ENCODE peak calls at places on chromosomes 13 and 19, in nine cellular contexts. One of them, this sample, is unnamed.

GRCh38 chr19:27740396-27740795 is 1472.6 kb downstream of the UQCRFS1 start:
- DNase-seq in IMR-90: no peak
- DNase-seq in brain microvascular endothelial cell: no peak
- DNase-seq in hypothalamus: no peak
- DNase-seq in effector memory CD4-positive, alpha-beta T cell: no peak
- DNase-seq in AG08395: no peak
- DNase-seq in stimulated activated CD4-positive, alpha-beta T cell treated with anti-CD3 and anti-CD28 coated beads, TNF-alpha, amount 100 ng/mL, for 1 hour: no peak
- DNase-seq in suprapubic skin: peak
- DNase-seq in SW 1271: no peak
- DNase-seq in this sample: no peak

GRCh38 chr13:41608779-41609178 is 151.4 kb downstream of the RGCC start:
- DNase-seq in IMR-90: peak
- DNase-seq in brain microvascular endothelial cell: no peak
- DNase-seq in hypothalamus: no peak
- DNase-seq in effector memory CD4-positive, alpha-beta T cell: no peak
- DNase-seq in AG08395: no peak
- DNase-seq in stimulated activated CD4-positive, alpha-beta T cell treated with anti-CD3 and anti-CD28 coated beads, TNF-alpha, amount 100 ng/mL, for 1 hour: no peak
- DNase-seq in suprapubic skin: no peak
- DNase-seq in SW 1271: no peak
- DNase-seq in this sample: no peak

GRCh38 chr13:98105929-98106336 is 37.0 kb upstream of the FARP1 start:
- DNase-seq in IMR-90: peak
- DNase-seq in brain microvascular endothelial cell: peak
- DNase-seq in hypothalamus: no peak
- DNase-seq in effector memory CD4-positive, alpha-beta T cell: no peak
- DNase-seq in AG08395: peak
- DNase-seq in stimulated activated CD4-positive, alpha-beta T cell treated with anti-CD3 and anti-CD28 coated beads, TNF-alpha, amount 100 ng/mL, for 1 hour: no peak
- DNase-seq in suprapubic skin: no peak
- DNase-seq in SW 1271: no peak
- DNase-seq in this sample: no peak

GRCh38 chr13:52446265-52446664 is 4.2 kb downstream of the VPS36 start:
- DNase-seq in IMR-90: no peak
- DNase-seq in brain microvascular endothelial cell: no peak
- DNase-seq in hypothalamus: no peak
- DNase-seq in effector memory CD4-positive, alpha-beta T cell: no peak
- DNase-seq in AG08395: no peak
- DNase-seq in stimulated activated CD4-positive, alpha-beta T cell treated with anti-CD3 and anti-CD28 coated beads, TNF-alpha, amount 100 ng/mL, for 1 hour: no peak
- DNase-seq in suprapubic skin: no peak
- DNase-seq in SW 1271: no peak
- DNase-seq in this sample: no peak

GRCh38 chr19:12065100-12065538 is 588 bp downstream of the ZNF844 start:
- DNase-seq in IMR-90: peak
- DNase-seq in brain microvascular endothelial cell: peak
- DNase-seq in hypothalamus: peak
- DNase-seq in effector memory CD4-positive, alpha-beta T cell: no peak
- DNase-seq in AG08395: peak
- DNase-seq in stimulated activated CD4-positive, alpha-beta T cell treated with anti-CD3 and anti-CD28 coated beads, TNF-alpha, amount 100 ng/mL, for 1 hour: no peak
- DNase-seq in suprapubic skin: no peak
- DNase-seq in SW 1271: no peak
- DNase-seq in this sample: no peak

GRCh38 chr19:48607359-48607755 is 815 bp downstream of the SPACA4 start:
- DNase-seq in IMR-90: no peak
- DNase-seq in brain microvascular endothelial cell: no peak
- DNase-seq in hypothalamus: no peak
- DNase-seq in effector memory CD4-positive, alpha-beta T cell: no peak
- DNase-seq in AG08395: no peak
- DNase-seq in stimulated activated CD4-positive, alpha-beta T cell treated with anti-CD3 and anti-CD28 coated beads, TNF-alpha, amount 100 ng/mL, for 1 hour: no peak
- DNase-seq in suprapubic skin: no peak
- DNase-seq in SW 1271: no peak
- DNase-seq in this sample: no peak

GRCh38 chr19:12669272-12670158 is 2.9 kb downstream of the WDR83 start:
- DNase-seq in IMR-90: peak
- DNase-seq in brain microvascular endothelial cell: peak
- DNase-seq in hypothalamus: peak
- DNase-seq in effector memory CD4-positive, alpha-beta T cell: peak
- DNase-seq in AG08395: peak
- DNase-seq in stimulated activated CD4-positive, alpha-beta T cell treated with anti-CD3 and anti-CD28 coated beads, TNF-alpha, amount 100 ng/mL, for 1 hour: peak
- DNase-seq in suprapubic skin: peak
- DNase-seq in SW 1271: peak
- DNase-seq in this sample: peak

GRCh38 chr19:41409288-41409687 is 11.7 kb downstream of the BCKDHA start:
- DNase-seq in IMR-90: peak
- DNase-seq in brain microvascular endothelial cell: no peak
- DNase-seq in hypothalamus: no peak
- DNase-seq in effector memory CD4-positive, alpha-beta T cell: no peak
- DNase-seq in AG08395: peak
- DNase-seq in stimulated activated CD4-positive, alpha-beta T cell treated with anti-CD3 and anti-CD28 coated beads, TNF-alpha, amount 100 ng/mL, for 1 hour: no peak
- DNase-seq in suprapubic skin: no peak
- DNase-seq in SW 1271: no peak
- DNase-seq in this sample: no peak

GRCh38 chr13:71977028-71977427 is 110.0 kb upstream of the DACH1 start:
- DNase-seq in IMR-90: no peak
- DNase-seq in brain microvascular endothelial cell: no peak
- DNase-seq in hypothalamus: no peak
- DNase-seq in effector memory CD4-positive, alpha-beta T cell: no peak
- DNase-seq in AG08395: no peak
- DNase-seq in stimulated activated CD4-positive, alpha-beta T cell treated with anti-CD3 and anti-CD28 coated beads, TNF-alpha, amount 100 ng/mL, for 1 hour: no peak
- DNase-seq in suprapubic skin: no peak
- DNase-seq in SW 1271: no peak
- DNase-seq in this sample: no peak

GRCh38 chr19:41810301-41810700 is 13.9 kb downstream of the CEACAM3 start:
- DNase-seq in IMR-90: no peak
- DNase-seq in brain microvascular endothelial cell: no peak
- DNase-seq in hypothalamus: no peak
- DNase-seq in effector memory CD4-positive, alpha-beta T cell: no peak
- DNase-seq in AG08395: no peak
- DNase-seq in stimulated activated CD4-positive, alpha-beta T cell treated with anti-CD3 and anti-CD28 coated beads, TNF-alpha, amount 100 ng/mL, for 1 hour: no peak
- DNase-seq in suprapubic skin: no peak
- DNase-seq in SW 1271: no peak
- DNase-seq in this sample: no peak

GRCh38 chr19:55152017-55152416 is 3.0 kb upstream of the TNNT1 start:
- DNase-seq in IMR-90: no peak
- DNase-seq in brain microvascular endothelial cell: no peak
- DNase-seq in hypothalamus: no peak
- DNase-seq in effector memory CD4-positive, alpha-beta T cell: no peak
- DNase-seq in AG08395: no peak
- DNase-seq in stimulated activated CD4-positive, alpha-beta T cell treated with anti-CD3 and anti-CD28 coated beads, TNF-alpha, amount 100 ng/mL, for 1 hour: no peak
- DNase-seq in suprapubic skin: no peak
- DNase-seq in SW 1271: no peak
- DNase-seq in this sample: no peak

GRCh38 chr13:95698047-95698749 is 21.3 kb downstream of the DNAJC3 start:
- DNase-seq in IMR-90: peak
- DNase-seq in brain microvascular endothelial cell: no peak
- DNase-seq in hypothalamus: no peak
- DNase-seq in effector memory CD4-positive, alpha-beta T cell: no peak
- DNase-seq in AG08395: no peak
- DNase-seq in stimulated activated CD4-positive, alpha-beta T cell treated with anti-CD3 and anti-CD28 coated beads, TNF-alpha, amount 100 ng/mL, for 1 hour: no peak
- DNase-seq in suprapubic skin: no peak
- DNase-seq in SW 1271: no peak
- DNase-seq in this sample: no peak

GRCh38 chr13:30486230-30487074 is 20.7 kb upstream of the HMGB1 start:
- DNase-seq in IMR-90: no peak
- DNase-seq in brain microvascular endothelial cell: no peak
- DNase-seq in hypothalamus: no peak
- DNase-seq in effector memory CD4-positive, alpha-beta T cell: no peak
- DNase-seq in AG08395: no peak
- DNase-seq in stimulated activated CD4-positive, alpha-beta T cell treated with anti-CD3 and anti-CD28 coated beads, TNF-alpha, amount 100 ng/mL, for 1 hour: no peak
- DNase-seq in suprapubic skin: no peak
- DNase-seq in SW 1271: no peak
- DNase-seq in this sample: no peak

GRCh38 chr19:43667524-43668405 is 2.2 kb downstream of the PLAUR start:
- DNase-seq in IMR-90: peak
- DNase-seq in brain microvascular endothelial cell: no peak
- DNase-seq in hypothalamus: no peak
- DNase-seq in effector memory CD4-positive, alpha-beta T cell: no peak
- DNase-seq in AG08395: no peak
- DNase-seq in stimulated activated CD4-positive, alpha-beta T cell treated with anti-CD3 and anti-CD28 coated beads, TNF-alpha, amount 100 ng/mL, for 1 hour: no peak
- DNase-seq in suprapubic skin: no peak
- DNase-seq in SW 1271: no peak
- DNase-seq in this sample: no peak

GRCh38 chr19:39845621-39846175 is 481 bp downstream of the FBL start:
- DNase-seq in IMR-90: no peak
- DNase-seq in brain microvascular endothelial cell: no peak
- DNase-seq in hypothalamus: no peak
- DNase-seq in effector memory CD4-positive, alpha-beta T cell: no peak
- DNase-seq in AG08395: peak
- DNase-seq in stimulated activated CD4-positive, alpha-beta T cell treated with anti-CD3 and anti-CD28 coated beads, TNF-alpha, amount 100 ng/mL, for 1 hour: no peak
- DNase-seq in suprapubic skin: no peak
- DNase-seq in SW 1271: no peak
- DNase-seq in this sample: no peak